ENCODE peak calls at places on chromosomes 1 and 21, in seven cellular contexts. V is GM12878, H is HEK293T, P is K562, K is WTC11, Q is H1, F is HepG2. U is an unnamed sample.
A peak's percentile ranks its signal among the peaks of the same experiment; 100 is the strongest.

GRCh38 chr1:46449223-46450159 is 40.1 kb upstream of the DMBX1 start:
- DNase-seq in K (no peak), V (no peak), H (no peak), Q (no peak), F (no peak), P (peak; percentile 51), U (no peak)

GRCh38 chr1:117146067-117146466 is 24.5 kb upstream of the TRIM45 start:
- DNase-seq in V (no peak), K (no peak), H (no peak), P (no peak), Q (no peak), F (no peak), U (no peak)

GRCh38 chr1:147598631-147599361 is 57.5 kb downstream of the BCL9 start:
- DNase-seq in V (no peak), K (peak; percentile 63), H (peak; percentile 46), Q (no peak), P (no peak), F (no peak), U (no peak)

GRCh38 chr1:115877511-115877910 is 36.6 kb upstream of the NHLH2 start:
- DNase-seq in H (no peak), P (no peak), V (no peak), Q (no peak), F (no peak), K (peak; percentile 23), U (no peak)

GRCh38 chr1:190453550-190453949 is 24.1 kb downstream of the BRINP3 start:
- DNase-seq in H (no peak), P (no peak), Q (no peak), K (no peak), V (no peak), F (no peak), U (no peak)

GRCh38 chr1:162753001-162753658 is 37.4 kb upstream of the HSD17B7 start:
- DNase-seq in P (no peak), Q (no peak), V (no peak), K (no peak), H (no peak), F (peak; percentile 68), U (no peak)

GRCh38 chr1:233946724-233947123 is 42.2 kb downstream of the SLC35F3 start:
- DNase-seq in H (no peak), Q (no peak), P (no peak), V (no peak), K (no peak), F (no peak), U (no peak)

GRCh38 chr1:2969870-2970291 is 51.4 kb upstream of the ACTRT2 start:
- DNase-seq in H (no peak), P (no peak), V (no peak), F (no peak), Q (no peak), K (no peak), U (no peak)

GRCh38 chr1:173420330-173420806 is 56.8 kb upstream of the PRDX6 start:
- DNase-seq in P (peak; percentile 78), K (peak; percentile 59), V (no peak), F (peak; percentile 64), H (peak; percentile 74), Q (peak; percentile 41), U (peak; percentile 76)

GRCh38 chr1:36622741-36623648 is 140.3 kb upstream of the CSF3R start:
- DNase-seq in V (no peak), P (no peak), H (no peak), K (no peak), F (peak; percentile 10), Q (no peak), U (no peak)

GRCh38 chr1:150309758-150310495 is 11.4 kb upstream of the PRPF3 start:
- DNase-seq in H (no peak), Q (no peak), V (no peak), P (no peak), K (no peak), F (no peak), U (no peak)

GRCh38 chr1:89739013-89739843 is 81.6 kb upstream of the LRRC8D start:
- DNase-seq in Q (no peak), K (no peak), V (no peak), P (no peak), H (no peak), F (no peak), U (no peak)

GRCh38 chr1:245336149-245336983 is 181.6 kb downstream of the KIF26B start:
- DNase-seq in K (no peak), Q (no peak), F (no peak), V (no peak), H (no peak), P (no peak), U (no peak)

GRCh38 chr1:164613176-164613575 is 54.2 kb downstream of the PBX1 start:
- DNase-seq in V (no peak), Q (no peak), F (peak; percentile 6), K (no peak), H (no peak), P (no peak), U (peak; percentile 26)

GRCh38 chr1:22662318-22662717 is 9.3 kb downstream of the C1QB start:
- DNase-seq in K (peak; percentile 62), Q (no peak), H (peak; percentile 65), V (no peak), P (peak; percentile 37), F (no peak), U (peak; percentile 76)

GRCh38 chr21:22728091-22728490 is 1729.9 kb downstream of the NCAM2 start:
- DNase-seq in H (no peak), F (no peak), K (no peak), P (no peak), Q (no peak), V (no peak), U (no peak)

GRCh38 chr1:216498277-216498676 is 75.0 kb upstream of the USH2A start:
- DNase-seq in P (no peak), K (no peak), V (no peak), H (no peak), F (no peak), Q (no peak), U (no peak)

GRCh38 chr1:216502528-216503162 is 79.4 kb upstream of the USH2A start:
- DNase-seq in V (no peak), H (no peak), Q (peak; percentile 7), K (peak; percentile 11), F (no peak), P (no peak), U (no peak)

GRCh38 chr1:216499581-216500272 is 76.5 kb upstream of the USH2A start:
- DNase-seq in V (no peak), H (no peak), F (peak; percentile 64), P (no peak), Q (no peak), K (no peak), U (no peak)

DNA sequence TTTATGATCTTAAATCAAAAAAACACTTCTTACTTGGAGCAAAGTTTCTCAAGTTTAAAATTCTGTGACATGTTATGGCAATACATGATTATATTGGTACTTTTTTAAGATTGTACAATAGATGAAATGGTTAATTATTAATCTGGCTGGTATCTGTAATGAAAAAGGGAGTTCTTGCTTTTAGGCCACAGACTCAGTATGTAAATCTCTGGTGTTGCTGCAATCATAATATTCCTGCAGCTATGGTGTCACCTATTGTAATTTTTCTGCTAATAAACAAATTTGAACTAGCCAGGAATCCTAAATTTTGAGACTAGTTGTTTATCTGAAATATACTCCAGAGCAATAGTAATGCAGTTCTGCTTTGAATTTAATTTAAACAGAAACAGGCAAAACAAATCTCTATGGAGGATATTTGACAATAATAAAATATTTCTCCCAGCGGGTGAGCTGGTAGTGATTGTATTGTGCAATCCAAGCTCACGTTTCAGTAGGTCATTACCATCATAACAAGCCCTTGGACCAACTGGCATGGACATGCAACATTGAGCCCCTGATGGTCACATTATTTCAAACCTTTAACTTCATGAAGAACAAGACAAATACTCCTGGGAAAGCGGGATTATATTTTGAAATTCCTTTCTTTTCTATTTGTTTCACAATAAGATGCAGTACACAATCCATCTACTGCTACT is 77.2 kb upstream of the USH2A start:
- DNase-seq in V (no peak), P (no peak), F (peak; percentile 2), Q (no peak), K (no peak), H (no peak), U (no peak)
- TF ChIP-seq SP1 in V (no peak), P (no peak), F (no peak), Q (no peak), K (no peak), H (no peak), U (no peak)

GRCh38 chr21:41976611-41977010 is 22.8 kb upstream of the C2CD2 start:
- DNase-seq in F (no peak), H (no peak), K (no peak), V (no peak), P (no peak), Q (no peak), U (no peak)

GRCh38 chr21:41979335-41979734 is 25.5 kb upstream of the C2CD2 start:
- DNase-seq in Q (no peak), P (no peak), K (no peak), H (no peak), F (no peak), V (no peak), U (no peak)

GRCh38 chr21:41979751-41980369 is 26.0 kb upstream of the C2CD2 start:
- DNase-seq in Q (no peak), P (no peak), F (no peak), K (no peak), H (no peak), V (no peak), U (no peak)

GRCh38 chr21:41975391-41976272 is 21.8 kb upstream of the C2CD2 start:
- DNase-seq in P (no peak), Q (no peak), F (no peak), H (no peak), V (no peak), K (peak; percentile 36), U (no peak)

DNA sequence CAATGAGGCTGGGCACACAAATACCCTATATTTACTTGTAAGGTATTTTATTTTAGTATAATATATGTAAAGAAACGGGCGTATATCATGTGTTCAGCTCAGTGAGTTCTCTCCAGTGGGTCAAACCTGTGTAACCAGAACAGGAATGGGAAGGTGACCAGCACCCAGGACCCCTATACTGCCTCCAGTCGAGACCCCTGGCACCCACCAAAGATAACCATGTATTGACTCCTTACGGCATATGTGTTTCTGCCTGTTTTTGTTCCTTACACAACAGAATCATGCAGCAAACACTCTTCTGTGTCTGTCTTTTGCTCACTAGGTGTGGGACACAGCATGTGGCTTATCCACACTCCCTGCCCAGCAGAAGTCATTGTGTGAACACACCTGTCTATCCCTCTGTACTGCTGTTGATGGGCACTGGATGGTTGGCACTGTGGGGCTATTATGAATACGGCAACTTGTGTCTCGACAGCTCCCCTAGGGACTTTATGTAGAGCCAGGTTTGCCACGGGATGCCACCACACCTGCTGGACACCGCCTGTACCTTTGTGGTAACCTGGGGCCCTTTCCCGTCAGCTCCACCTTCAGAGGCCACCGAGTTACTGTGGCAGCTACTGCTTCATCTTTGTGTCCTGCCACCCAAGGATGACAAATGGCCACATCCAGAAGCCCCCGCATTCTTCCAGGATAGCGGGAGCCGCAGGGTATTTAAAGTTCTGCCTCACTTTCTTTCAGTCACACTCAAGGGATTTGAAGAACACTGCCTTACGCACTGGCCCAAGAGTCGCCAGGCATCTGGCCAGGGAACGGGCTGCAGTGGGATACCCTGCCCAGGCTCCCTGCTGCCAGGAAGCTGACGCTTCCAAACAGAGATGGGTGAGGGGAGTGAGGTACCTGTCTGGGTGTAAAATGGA is 23.5 kb upstream of the C2CD2 start:
- DNase-seq in V (no peak), Q (no peak), F (no peak), K (no peak), P (no peak), H (no peak), U (no peak)
- TF ChIP-seq SP1 in V (no peak), Q (no peak), F (no peak), K (no peak), P (no peak), H (no peak), U (no peak)

GRCh38 chr1:184811439-184812111 is 56.9 kb upstream of the EDEM3 start:
- DNase-seq in P (no peak), K (no peak), H (no peak), F (no peak), Q (no peak), V (no peak), U (no peak)
- TF ChIP-seq SP1 in P (no peak), K (no peak), H (no peak), F (no peak), Q (no peak), V (no peak), U (no peak)

GRCh38 chr1:211736351-211736915 is 61.0 kb upstream of the NEK2 start:
- DNase-seq in H (no peak), Q (no peak), K (no peak), P (no peak), F (no peak), V (no peak), U (no peak)
- TF ChIP-seq SP1 in H (no peak), Q (no peak), K (no peak), P (no peak), F (no peak), V (no peak), U (no peak)